ENCODE peak calls at places on chromosome 4, in ten cellular contexts. J is esophagus muscularis mucosa; D is heart right ventricle; W is BJ; F is bronchial epithelial cell; B is neuronal stem cell; K is cardiac muscle cell; S is CD4-positive, CD25-positive, alpha-beta regulatory T cell; E is fibroblast of lung; C is PC-9. U is an unnamed sample.

GRCh38 chr4:13430834-13431568 is 53.1 kb downstream of the RAB28 start:
- DNase-seq in J (no peak), D (no peak), W (no peak), F (peak; percentile 10), B (no peak), K (no peak), S (no peak), E (no peak), C (no peak), U (no peak)

GRCh38 chr4:53307819-53308773 is 57.8 kb downstream of the SCFD2 start:
- DNase-seq in J (no peak), D (no peak), W (no peak), F (no peak), B (no peak), K (peak; percentile 27), S (no peak), E (no peak), C (no peak), U (no peak)

GRCh38 chr4:163649557-163650091 is 155.1 kb downstream of the TMA16 start:
- DNase-seq in J (no peak), D (no peak), W (no peak), F (peak; percentile 53), B (no peak), K (no peak), S (no peak), E (peak; percentile 27), C (no peak), U (no peak)

GRCh38 chr4:41590591-41590990 is 52.6 kb downstream of the LIMCH1 start:
- DNase-seq in J (peak; percentile 60), D (peak; percentile 67), W (no peak), F (peak; percentile 45), B (no peak), K (no peak), S (no peak), E (no peak), C (peak; percentile 70), U (no peak)

GRCh38 chr4:142474398-142475087 is 371.6 kb downstream of the INPP4B start:
- DNase-seq in J (no peak), D (no peak), W (no peak), F (peak; percentile 96), B (no peak), K (no peak), S (peak; percentile 17), E (peak; percentile 26), C (peak; percentile 98), U (no peak)

GRCh38 chr4:105923507-105924238 is 28.4 kb downstream of the NPNT start:
- DNase-seq in J (no peak), D (no peak), W (peak; percentile 37), F (peak; percentile 55), B (no peak), K (peak; percentile 6), S (no peak), E (peak; percentile 22), C (no peak), U (no peak)

GRCh38 chr4:110615366-110616161 is 7.3 kb downstream of the PITX2 start:
- DNase-seq in J (no peak), D (no peak), W (no peak), F (no peak), B (peak; percentile 58), K (no peak), S (no peak), E (no peak), C (no peak), U (no peak)

GRCh38 chr4:177302371-177303100 is 7.1 kb upstream of the NEIL3 start:
- DNase-seq in J (no peak), D (no peak), W (no peak), F (no peak), B (no peak), K (no peak), S (no peak), E (peak; percentile 61), C (no peak), U (no peak)

GRCh38 chr4:40335508-40335860 is 351 bp downstream of the CHRNA9 start:
- DNase-seq in J (no peak), D (no peak), W (peak; percentile 13), F (peak; percentile 63), B (no peak), K (peak; percentile 46), S (no peak), E (peak; percentile 60), C (no peak), U (no peak)

GRCh38 chr4:75046641-75047040 is 113.7 kb downstream of the PARM1 start:
- DNase-seq in J (no peak), D (no peak), W (no peak), F (no peak), B (no peak), K (no peak), S (no peak), E (no peak), C (no peak), U (no peak)

GRCh38 chr4:75051431-75051830 is 118.5 kb downstream of the PARM1 start:
- DNase-seq in J (no peak), D (no peak), W (no peak), F (no peak), B (no peak), K (no peak), S (no peak), E (no peak), C (no peak), U (no peak)

GRCh38 chr4:75046226-75046625 is 113.3 kb downstream of the PARM1 start:
- DNase-seq in J (no peak), D (no peak), W (no peak), F (no peak), B (no peak), K (no peak), S (no peak), E (no peak), C (no peak), U (no peak)

GRCh38 chr4:75042601-75043208 is 109.8 kb downstream of the PARM1 start:
- DNase-seq in J (no peak), D (no peak), W (no peak), F (no peak), B (no peak), K (no peak), S (no peak), E (no peak), C (no peak), U (no peak)

GRCh38 chr4:75048208-75048879 is 115.4 kb downstream of the PARM1 start:
- DNase-seq in J (no peak), D (no peak), W (no peak), F (no peak), B (no peak), K (no peak), S (no peak), E (no peak), C (no peak), U (no peak)
- H3K36me3 ChIP-seq in J (no peaks in the 10 kb centered on the region), D (no peaks in the 10 kb centered on the region), W (no peaks in the 10 kb centered on the region), F (no peaks in the 10 kb centered on the region), B (no peaks in the 10 kb centered on the region), K (no peaks in the 10 kb centered on the region), S (no peaks in the 10 kb centered on the region), E (no peaks in the 10 kb centered on the region), C (no peaks in the 10 kb centered on the region), U (no peaks in the 10 kb centered on the region)

DNA sequence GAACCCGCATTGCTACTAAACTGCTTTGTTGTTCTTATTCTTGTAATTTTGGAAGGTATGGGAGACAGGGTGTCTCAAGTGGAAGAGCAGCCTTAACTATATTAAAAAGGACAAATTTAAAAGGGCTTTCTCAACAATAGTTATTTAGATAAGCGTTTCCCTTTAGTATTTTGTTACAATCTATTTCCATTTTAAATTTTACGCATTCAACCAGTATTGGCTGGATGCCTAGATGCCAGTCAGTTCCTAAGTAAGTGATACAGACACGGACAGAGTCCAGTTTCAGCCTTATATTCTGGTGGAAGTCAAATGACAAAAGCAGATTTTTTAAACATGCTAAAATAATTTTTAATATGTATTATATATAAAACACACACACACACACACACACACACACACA is 28.3 kb downstream of the FAT1 start:
- DNase-seq in J (no peak), D (no peak), W (no peak), F (no peak), B (no peak), K (no peak), S (no peak), E (no peak), C (no peak), U (no peak)
- H3K36me3 ChIP-seq in J (no peaks in the 10 kb centered on the region), D (no peaks in the 10 kb centered on the region), W (peaks cover 13% of the 10 kb centered on the region), F (peaks cover 11% of the 10 kb centered on the region), B (peaks cover 11% of the 10 kb centered on the region), K (no peaks in the 10 kb centered on the region), S (no peaks in the 10 kb centered on the region), E (peaks cover 3% of the 10 kb centered on the region), C (no peaks in the 10 kb centered on the region), U (no peaks in the 10 kb centered on the region)

GRCh38 chr4:2827874-2828751 is 15.5 kb upstream of the ADD1 start:
- DNase-seq in J (no peak), D (no peak), W (no peak), F (no peak), B (no peak), K (no peak), S (no peak), E (no peak), C (no peak), U (no peak)
- H3K36me3 ChIP-seq in J (peaks cover 95% of the 10 kb centered on the region), D (peaks cover 16% of the 10 kb centered on the region), W (peaks cover 72% of the 10 kb centered on the region), F (peaks cover 67% of the 10 kb centered on the region), B (peaks cover 40% of the 10 kb centered on the region), K (no peaks in the 10 kb centered on the region), S (peaks cover 58% of the 10 kb centered on the region), E (peaks cover 27% of the 10 kb centered on the region), C (no peaks in the 10 kb centered on the region), U (peaks cover 38% of the 10 kb centered on the region)

GRCh38 chr4:113311047-113311446 is 261.6 kb downstream of the ANK2 start:
- DNase-seq in J (no peak), D (no peak), W (no peak), F (peak; percentile 97), B (no peak), K (no peak), S (no peak), E (no peak), C (peak; percentile 35), U (no peak)

GRCh38 chr4:113317523-113317922 is 268.1 kb downstream of the ANK2 start:
- DNase-seq in J (no peak), D (no peak), W (no peak), F (no peak), B (no peak), K (no peak), S (no peak), E (no peak), C (no peak), U (no peak)

GRCh38 chr4:113312529-113312928 is 263.1 kb downstream of the ANK2 start:
- DNase-seq in J (no peak), D (no peak), W (no peak), F (no peak), B (no peak), K (no peak), S (no peak), E (no peak), C (no peak), U (no peak)

GRCh38 chr4:113316879-113317278 is 267.4 kb downstream of the ANK2 start:
- DNase-seq in J (no peak), D (peak; percentile 16), W (no peak), F (no peak), B (no peak), K (no peak), S (peak; percentile 2), E (peak; percentile 34), C (no peak), U (no peak)
- H3K36me3 ChIP-seq in J (peaks cover 35% of the 10 kb centered on the region), D (no peaks in the 10 kb centered on the region), W (no peaks in the 10 kb centered on the region), F (no peaks in the 10 kb centered on the region), B (peaks cover 2% of the 10 kb centered on the region), K (peaks cover 26% of the 10 kb centered on the region), S (no peaks in the 10 kb centered on the region), E (no peaks in the 10 kb centered on the region), C (no peaks in the 10 kb centered on the region), U (no peaks in the 10 kb centered on the region)

GRCh38 chr4:3107271-3108185 is 33.0 kb downstream of the HTT start:
- DNase-seq in J (no peak), D (no peak), W (no peak), F (no peak), B (no peak), K (no peak), S (no peak), E (no peak), C (no peak), U (no peak)
- H3K36me3 ChIP-seq in J (peaks cover 60% of the 10 kb centered on the region), D (no peaks in the 10 kb centered on the region), W (peaks cover 6% of the 10 kb centered on the region), F (peaks cover 15% of the 10 kb centered on the region), B (peaks cover 24% of the 10 kb centered on the region), K (peaks cover 20% of the 10 kb centered on the region), S (peaks cover 58% of the 10 kb centered on the region), E (peaks cover 3% of the 10 kb centered on the region), C (peaks cover 7% of the 10 kb centered on the region), U (peaks cover 42% of the 10 kb centered on the region)